ENCODE peak calls at places on chromosomes 12 and 14, in eight cellular contexts. One of them, this sample, is unnamed.
A peak's percentile ranks its signal among the peaks of the same experiment; 100 is the strongest.

GRCh38 chr14:99136047-99136400 is 136.0 kb downstream of the BCL11B start:
- DNase-seq in Peyer's patch: no peak
- DNase-seq in PC-3: no peak
- DNase-seq in tibial artery: peak; percentile 51
- DNase-seq in mesenchymal stem cell: no peak
- DNase-seq in uterus: no peak
- DNase-seq in thoracic aorta: no peak
- DNase-seq in HCT116: no peak
- DNase-seq in this sample: no peak

GRCh38 chr12:50081096-50081808 is 3.9 kb upstream of the SMARCD1 start:
- DNase-seq in Peyer's patch: no peak
- DNase-seq in PC-3: no peak
- DNase-seq in tibial artery: no peak
- DNase-seq in mesenchymal stem cell: no peak
- DNase-seq in uterus: no peak
- DNase-seq in thoracic aorta: no peak
- DNase-seq in HCT116: no peak
- DNase-seq in this sample: no peak

GRCh38 chr12:17588968-17589367 is 501.0 kb downstream of the RERGL start:
- DNase-seq in Peyer's patch: no peak
- DNase-seq in PC-3: peak; percentile 70
- DNase-seq in tibial artery: no peak
- DNase-seq in mesenchymal stem cell: peak; percentile 1
- DNase-seq in uterus: no peak
- DNase-seq in thoracic aorta: no peak
- DNase-seq in HCT116: peak; percentile 4
- DNase-seq in this sample: peak; percentile 33

GRCh38 chr12:78340406-78340805 is 509.7 kb downstream of the NAV3 start:
- DNase-seq in Peyer's patch: no peak
- DNase-seq in PC-3: no peak
- DNase-seq in tibial artery: no peak
- DNase-seq in mesenchymal stem cell: no peak
- DNase-seq in uterus: no peak
- DNase-seq in thoracic aorta: no peak
- DNase-seq in HCT116: no peak
- DNase-seq in this sample: no peak

GRCh38 chr14:61322799-61323290 is 1.5 kb downstream of the PRKCH start:
- DNase-seq in Peyer's patch: no peak
- DNase-seq in PC-3: peak; percentile 89
- DNase-seq in tibial artery: no peak
- DNase-seq in mesenchymal stem cell: no peak
- DNase-seq in uterus: no peak
- DNase-seq in thoracic aorta: no peak
- DNase-seq in HCT116: peak; percentile 66
- DNase-seq in this sample: no peak

GRCh38 chr12:78490841-78491240 is 373.7 kb upstream of the SYT1 start:
- DNase-seq in Peyer's patch: no peak
- DNase-seq in PC-3: no peak
- DNase-seq in tibial artery: no peak
- DNase-seq in mesenchymal stem cell: no peak
- DNase-seq in uterus: no peak
- DNase-seq in thoracic aorta: no peak
- DNase-seq in HCT116: no peak
- DNase-seq in this sample: no peak

GRCh38 chr12:107731376-107731775 is 29.6 kb downstream of the PRDM4 start:
- DNase-seq in Peyer's patch: no peak
- DNase-seq in PC-3: peak; percentile 36
- DNase-seq in tibial artery: no peak
- DNase-seq in mesenchymal stem cell: no peak
- DNase-seq in uterus: no peak
- DNase-seq in thoracic aorta: no peak
- DNase-seq in HCT116: no peak
- DNase-seq in this sample: no peak

GRCh38 chr12:45189766-45190403 is 26.0 kb upstream of the ANO6 start:
- DNase-seq in Peyer's patch: no peak
- DNase-seq in PC-3: no peak
- DNase-seq in tibial artery: no peak
- DNase-seq in mesenchymal stem cell: no peak
- DNase-seq in uterus: no peak
- DNase-seq in thoracic aorta: no peak
- DNase-seq in HCT116: no peak
- DNase-seq in this sample: no peak

GRCh38 chr12:94615284-94616216 is 34.8 kb downstream of the TMCC3 start:
- DNase-seq in Peyer's patch: peak; percentile 81
- DNase-seq in PC-3: peak; percentile 90
- DNase-seq in tibial artery: no peak
- DNase-seq in mesenchymal stem cell: no peak
- DNase-seq in uterus: no peak
- DNase-seq in thoracic aorta: no peak
- DNase-seq in HCT116: no peak
- DNase-seq in this sample: no peak

GRCh38 chr12:72448089-72448488 is 175.9 kb downstream of the TRHDE start:
- DNase-seq in Peyer's patch: no peak
- DNase-seq in PC-3: no peak
- DNase-seq in tibial artery: no peak
- DNase-seq in mesenchymal stem cell: peak; percentile 13
- DNase-seq in uterus: no peak
- DNase-seq in thoracic aorta: no peak
- DNase-seq in HCT116: no peak
- DNase-seq in this sample: no peak

GRCh38 chr12:80016684-80017083 is 81.8 kb upstream of the PPP1R12A start:
- DNase-seq in Peyer's patch: no peak
- DNase-seq in PC-3: no peak
- DNase-seq in tibial artery: no peak
- DNase-seq in mesenchymal stem cell: no peak
- DNase-seq in uterus: no peak
- DNase-seq in thoracic aorta: no peak
- DNase-seq in HCT116: no peak
- DNase-seq in this sample: no peak

GRCh38 chr12:125159687-125160086 is 94.5 kb downstream of the AACS start:
- DNase-seq in Peyer's patch: no peak
- DNase-seq in PC-3: no peak
- DNase-seq in tibial artery: no peak
- DNase-seq in mesenchymal stem cell: no peak
- DNase-seq in uterus: no peak
- DNase-seq in thoracic aorta: no peak
- DNase-seq in HCT116: no peak
- DNase-seq in this sample: no peak

GRCh38 chr14:80956922-80957321 is 1.5 kb downstream of the TSHR start:
- DNase-seq in Peyer's patch: no peak
- DNase-seq in PC-3: no peak
- DNase-seq in tibial artery: no peak
- DNase-seq in mesenchymal stem cell: no peak
- DNase-seq in uterus: no peak
- DNase-seq in thoracic aorta: no peak
- DNase-seq in HCT116: no peak
- DNase-seq in this sample: no peak

GRCh38 chr12:123617580-123617979 is 15.7 kb downstream of the DDX55 start:
- DNase-seq in Peyer's patch: no peak
- DNase-seq in PC-3: no peak
- DNase-seq in tibial artery: no peak
- DNase-seq in mesenchymal stem cell: no peak
- DNase-seq in uterus: no peak
- DNase-seq in thoracic aorta: no peak
- DNase-seq in HCT116: no peak
- DNase-seq in this sample: no peak

GRCh38 chr14:97975960-97976359 is 1178.8 kb downstream of the VRK1 start:
- DNase-seq in Peyer's patch: no peak
- DNase-seq in PC-3: no peak
- DNase-seq in tibial artery: no peak
- DNase-seq in mesenchymal stem cell: no peak
- DNase-seq in uterus: no peak
- DNase-seq in thoracic aorta: no peak
- DNase-seq in HCT116: no peak
- DNase-seq in this sample: no peak

GRCh38 chr14:65403231-65403630 is 9.3 kb upstream of the FUT8 start:
- DNase-seq in Peyer's patch: no peak
- DNase-seq in PC-3: peak; percentile 48
- DNase-seq in tibial artery: no peak
- DNase-seq in mesenchymal stem cell: peak; percentile 12
- DNase-seq in uterus: no peak
- DNase-seq in thoracic aorta: no peak
- DNase-seq in HCT116: no peak
- DNase-seq in this sample: no peak

GRCh38 chr12:3380200-3381020 is 110.6 kb upstream of the PRMT8 start:
- DNase-seq in Peyer's patch: no peak
- DNase-seq in PC-3: no peak
- DNase-seq in tibial artery: no peak
- DNase-seq in mesenchymal stem cell: no peak
- DNase-seq in uterus: no peak
- DNase-seq in thoracic aorta: no peak
- DNase-seq in HCT116: no peak
- DNase-seq in this sample: no peak

GRCh38 chr14:92487513-92488133 is 26.0 kb upstream of the RIN3 start:
- DNase-seq in Peyer's patch: no peak
- DNase-seq in PC-3: no peak
- DNase-seq in tibial artery: no peak
- DNase-seq in mesenchymal stem cell: no peak
- DNase-seq in uterus: no peak
- DNase-seq in thoracic aorta: no peak
- DNase-seq in HCT116: no peak
- DNase-seq in this sample: no peak

GRCh38 chr12:97575792-97576191 is 113.2 kb downstream of the RMST start:
- DNase-seq in Peyer's patch: no peak
- DNase-seq in PC-3: peak; percentile 80
- DNase-seq in tibial artery: no peak
- DNase-seq in mesenchymal stem cell: peak; percentile 41
- DNase-seq in uterus: no peak
- DNase-seq in thoracic aorta: no peak
- DNase-seq in HCT116: no peak
- DNase-seq in this sample: no peak

GRCh38 chr12:114414031-114414865 is 8.3 kb upstream of the TBX5 start:
- DNase-seq in Peyer's patch: no peak
- DNase-seq in PC-3: no peak
- DNase-seq in tibial artery: no peak
- DNase-seq in mesenchymal stem cell: no peak
- DNase-seq in uterus: no peak
- DNase-seq in thoracic aorta: no peak
- DNase-seq in HCT116: no peak
- DNase-seq in this sample: no peak

GRCh38 chr12:116604883-116605641 is 45.9 kb downstream of the MAP1LC3B2 start:
- DNase-seq in Peyer's patch: no peak
- DNase-seq in PC-3: no peak
- DNase-seq in tibial artery: no peak
- DNase-seq in mesenchymal stem cell: no peak
- DNase-seq in uterus: peak; percentile 41
- DNase-seq in thoracic aorta: no peak
- DNase-seq in HCT116: no peak
- DNase-seq in this sample: no peak

GRCh38 chr14:53954551-53955233 is 1.9 kb downstream of the BMP4 start:
- DNase-seq in Peyer's patch: peak; percentile 62
- DNase-seq in PC-3: peak; percentile 44
- DNase-seq in tibial artery: peak; percentile 71
- DNase-seq in mesenchymal stem cell: peak; percentile 63
- DNase-seq in uterus: no peak
- DNase-seq in thoracic aorta: no peak
- DNase-seq in HCT116: no peak
- DNase-seq in this sample: no peak

GRCh38 chr14:81986005-81986404 is 452.4 kb upstream of the SEL1L start:
- DNase-seq in Peyer's patch: no peak
- DNase-seq in PC-3: no peak
- DNase-seq in tibial artery: no peak
- DNase-seq in mesenchymal stem cell: no peak
- DNase-seq in uterus: no peak
- DNase-seq in thoracic aorta: no peak
- DNase-seq in HCT116: no peak
- DNase-seq in this sample: no peak

GRCh38 chr12:751828-752672 is at the start of gene WNK1:
- DNase-seq in Peyer's patch: peak; percentile 98
- DNase-seq in PC-3: peak; percentile 97
- DNase-seq in tibial artery: peak; percentile 99
- DNase-seq in mesenchymal stem cell: peak; percentile 99
- DNase-seq in uterus: peak; percentile 98
- DNase-seq in thoracic aorta: peak; percentile 92
- DNase-seq in HCT116: peak; percentile 97
- DNase-seq in this sample: peak; percentile 97

GRCh38 chr12:752673-753400 is 458 bp downstream of the WNK1 start:
- DNase-seq in Peyer's patch: peak; percentile 88
- DNase-seq in PC-3: peak; percentile 36
- DNase-seq in tibial artery: peak; percentile 85
- DNase-seq in mesenchymal stem cell: peak; percentile 71
- DNase-seq in uterus: no peak
- DNase-seq in thoracic aorta: no peak
- DNase-seq in HCT116: no peak
- DNase-seq in this sample: no peak

GRCh38 chr12:754871-755562 is 2.6 kb downstream of the WNK1 start:
- DNase-seq in Peyer's patch: no peak
- DNase-seq in PC-3: peak; percentile 76
- DNase-seq in tibial artery: no peak
- DNase-seq in mesenchymal stem cell: peak; percentile 87
- DNase-seq in uterus: no peak
- DNase-seq in thoracic aorta: no peak
- DNase-seq in HCT116: no peak
- DNase-seq in this sample: no peak

GRCh38 chr12:753401-754237 is 1.2 kb downstream of the WNK1 start:
- DNase-seq in Peyer's patch: peak; percentile 69
- DNase-seq in PC-3: no peak
- DNase-seq in tibial artery: peak; percentile 83
- DNase-seq in mesenchymal stem cell: peak; percentile 44
- DNase-seq in uterus: peak; percentile 27
- DNase-seq in thoracic aorta: no peak
- DNase-seq in HCT116: no peak
- DNase-seq in this sample: no peak

GRCh38 chr12:754238-754816 is 1.9 kb downstream of the WNK1 start:
- DNase-seq in Peyer's patch: no peak
- DNase-seq in PC-3: peak; percentile 49
- DNase-seq in tibial artery: no peak
- DNase-seq in mesenchymal stem cell: peak; percentile 42
- DNase-seq in uterus: no peak
- DNase-seq in thoracic aorta: no peak
- DNase-seq in HCT116: no peak
- DNase-seq in this sample: no peak
- H3K4me1 ChIP-seq in Peyer's patch: peaks cover 4% of the 10 kb centered on the region
- H3K4me1 ChIP-seq in PC-3: peaks cover 22% of the 10 kb centered on the region
- H3K4me1 ChIP-seq in tibial artery: peaks cover 4% of the 10 kb centered on the region
- H3K4me1 ChIP-seq in mesenchymal stem cell: peaks cover 5% of the 10 kb centered on the region
- H3K4me1 ChIP-seq in uterus: no peaks in the 10 kb centered on the region
- H3K4me1 ChIP-seq in thoracic aorta: peaks cover 24% of the 10 kb centered on the region
- H3K4me1 ChIP-seq in HCT116: peaks cover 15% of the 10 kb centered on the region
- H3K4me1 ChIP-seq in this sample: no peaks in the 10 kb centered on the region

GRCh38 chr12:65868133-65868705 is 43.9 kb downstream of the HMGA2 start:
- DNase-seq in Peyer's patch: no peak
- DNase-seq in PC-3: no peak
- DNase-seq in tibial artery: no peak
- DNase-seq in mesenchymal stem cell: peak; percentile 81
- DNase-seq in uterus: no peak
- DNase-seq in thoracic aorta: no peak
- DNase-seq in HCT116: no peak
- DNase-seq in this sample: no peak
- H3K27ac ChIP-seq in Peyer's patch: no peak overlapping the region
- H3K27ac ChIP-seq in PC-3: peak overlapping the region; percentile 43
- H3K27ac ChIP-seq in tibial artery: no peak overlapping the region
- H3K27ac ChIP-seq in mesenchymal stem cell: peak overlapping the region; percentile 38
- H3K27ac ChIP-seq in uterus: no peak overlapping the region
- H3K27ac ChIP-seq in thoracic aorta: no peak overlapping the region
- H3K27ac ChIP-seq in HCT116: peak overlapping the region; percentile 21
- H3K27ac ChIP-seq in this sample: no peak overlapping the region

GRCh38 chr14:91372680-91373495 is 44.7 kb downstream of the CCDC88C start:
- DNase-seq in Peyer's patch: no peak
- DNase-seq in PC-3: no peak
- DNase-seq in tibial artery: no peak
- DNase-seq in mesenchymal stem cell: no peak
- DNase-seq in uterus: no peak
- DNase-seq in thoracic aorta: no peak
- DNase-seq in HCT116: no peak
- DNase-seq in this sample: no peak
- H3K4me1 ChIP-seq in Peyer's patch: peaks cover 55% of the 10 kb centered on the region
- H3K4me1 ChIP-seq in PC-3: peaks cover 25% of the 10 kb centered on the region
- H3K4me1 ChIP-seq in tibial artery: no peaks in the 10 kb centered on the region
- H3K4me1 ChIP-seq in mesenchymal stem cell: peaks cover 23% of the 10 kb centered on the region
- H3K4me1 ChIP-seq in uterus: no peaks in the 10 kb centered on the region
- H3K4me1 ChIP-seq in thoracic aorta: peaks cover 3% of the 10 kb centered on the region
- H3K4me1 ChIP-seq in HCT116: peaks cover 4% of the 10 kb centered on the region
- H3K4me1 ChIP-seq in this sample: peaks cover 15% of the 10 kb centered on the region

GRCh38 chr14:89924224-89924623 is 30.3 kb downstream of the EFCAB11 start:
- DNase-seq in Peyer's patch: no peak
- DNase-seq in PC-3: no peak
- DNase-seq in tibial artery: no peak
- DNase-seq in mesenchymal stem cell: no peak
- DNase-seq in uterus: no peak
- DNase-seq in thoracic aorta: no peak
- DNase-seq in HCT116: no peak
- DNase-seq in this sample: no peak
- H3K27ac ChIP-seq in Peyer's patch: no peak overlapping the region
- H3K27ac ChIP-seq in PC-3: no peak overlapping the region
- H3K27ac ChIP-seq in tibial artery: no peak overlapping the region
- H3K27ac ChIP-seq in mesenchymal stem cell: no peak overlapping the region
- H3K27ac ChIP-seq in uterus: no peak overlapping the region
- H3K27ac ChIP-seq in thoracic aorta: no peak overlapping the region
- H3K27ac ChIP-seq in HCT116: no peak overlapping the region
- H3K27ac ChIP-seq in this sample: no peak overlapping the region

This sample was measured in iPS DF 6.9.